ENCODE peak calls at places on chromosomes 16 and 17, in ten cellular contexts. G is GM12865, W is tibial artery, R is Panc1, F is GM23338, Y is heart right ventricle, O is AG10803, S is GM06990, T is heart left ventricle, X is keratinocyte. N is an unnamed sample.

GRCh38 chr16:87847785-87848675 is 21.3 kb downstream of the SLC7A5 start:
- DNase-seq in T (no peak), X (no peak), R (no peak), O (no peak), F (no peak), G (no peak), Y (peak), S (no peak), W (no peak), N (no peak)

GRCh38 chr16:10961231-10961630 is 16.9 kb downstream of the CLEC16A start:
- DNase-seq in Y (no peak), R (no peak), X (no peak), W (peak), F (no peak), G (no peak), S (no peak), O (peak), T (no peak), N (peak)

GRCh38 chr16:72055911-72056310 is 1.6 kb downstream of the HP start:
- DNase-seq in T (no peak), Y (no peak), S (no peak), O (no peak), G (no peak), R (no peak), X (no peak), F (no peak), W (no peak), N (no peak)

GRCh38 chr16:159136-159849 is 6.5 kb upstream of the HBM start:
- DNase-seq in X (no peak), O (no peak), R (no peak), S (no peak), G (no peak), W (no peak), Y (no peak), F (no peak), T (no peak), N (no peak)

GRCh38 chr16:30183961-30184429 is 593 bp downstream of the CORO1A start:
- DNase-seq in S (peak), G (peak), R (no peak), X (no peak), W (no peak), F (peak), Y (peak), O (no peak), T (peak), N (no peak)

GRCh38 chr17:12514596-12514995 is 151.1 kb upstream of the MYOCD start:
- DNase-seq in G (no peak), S (no peak), F (no peak), W (no peak), O (peak), X (no peak), T (no peak), R (no peak), Y (no peak), N (no peak)

GRCh38 chr16:10878644-10879498 is 1.9 kb downstream of the CIITA start:
- DNase-seq in T (peak), X (no peak), O (peak), G (peak), W (peak), Y (peak), F (peak), S (peak), R (no peak), N (peak)

GRCh38 chr17:67608691-67609090 is 109.0 kb upstream of the NOL11 start:
- DNase-seq in R (no peak), S (no peak), W (no peak), Y (no peak), X (peak), T (no peak), O (peak), F (no peak), G (peak), N (peak)

GRCh38 chr17:47635734-47636133 is 14.0 kb upstream of the KPNB1 start:
- DNase-seq in G (no peak), T (no peak), Y (no peak), O (no peak), S (no peak), R (no peak), F (no peak), W (no peak), X (no peak), N (no peak)

DNA sequence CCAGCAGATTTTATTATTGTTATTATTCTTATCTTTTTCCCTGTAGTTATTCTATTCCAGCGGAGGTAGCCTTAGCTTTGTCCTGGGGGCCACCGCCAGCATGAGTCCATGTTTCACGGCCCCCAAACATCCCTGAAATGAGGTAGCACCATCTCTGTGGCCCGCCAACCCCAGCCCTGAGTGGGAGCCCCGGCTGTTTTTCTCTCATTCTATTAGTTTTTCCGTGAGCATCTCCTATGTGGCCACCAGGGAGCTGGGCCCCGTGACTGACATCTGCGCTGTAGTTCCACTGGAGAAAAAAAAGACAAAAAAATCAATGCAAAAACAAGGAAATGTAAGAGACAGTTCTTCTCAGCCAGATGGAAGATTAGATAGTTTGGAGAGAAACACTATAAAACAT is 43.5 kb upstream of the IL34 start:
- DNase-seq in X (no peak), Y (no peak), O (no peak), T (peak), R (no peak), F (no peak), S (no peak), G (no peak), W (no peak), N (no peak)
- TF ChIP-seq CTCF in X (no peak), Y (no peak), O (no peak), T (no peak), R (no peak), F (no peak), S (no peak), G (no peak), W (no peak), N (peak)

GRCh38 chr16:27769561-27770222 is 219.7 kb downstream of the KATNIP start:
- DNase-seq in S (no peak), Y (no peak), T (no peak), G (no peak), X (no peak), F (no peak), R (no peak), W (no peak), O (peak), N (peak)
- H3K4me3 ChIP-seq in S (no peak), Y (no peak), T (no peak), G (no peak), X (no peak), F (no peak), R (no peak), W (no peak), O (no peak), N (no peak)

DNA sequence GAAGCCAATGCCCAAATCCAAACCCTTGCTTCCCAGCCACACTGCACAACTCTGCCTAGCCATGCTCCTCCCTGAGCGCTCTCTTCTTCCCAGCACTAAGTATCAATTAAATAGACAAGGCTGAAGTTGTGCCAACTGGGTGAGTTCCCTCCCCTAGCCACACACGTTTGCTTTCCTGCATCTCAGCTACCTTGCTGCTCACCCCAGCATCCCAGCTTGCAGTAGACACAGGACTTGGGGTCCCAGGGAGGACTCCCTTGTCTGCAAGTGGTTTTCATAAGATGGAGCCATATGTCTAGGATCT is 4.9 kb downstream of the CCDC182 start:
- DNase-seq in F (no peak), X (no peak), W (no peak), G (no peak), Y (no peak), O (no peak), S (no peak), R (no peak), T (no peak), N (no peak)
- TF ChIP-seq CTCF in F (no peak), X (no peak), W (no peak), G (no peak), Y (no peak), O (no peak), S (no peak), R (peak), T (peak), N (no peak)

GRCh38 chr17:79777844-79778503 is at the start of gene CBX2:
- DNase-seq in G (peak), R (no peak), T (peak), F (peak), O (peak), X (no peak), W (peak), S (peak), Y (peak), N (peak)
- H3K4me3 ChIP-seq in G (peak), R (peak), T (peak), F (peak), O (peak), X (peak), W (peak), S (peak), Y (peak), N (peak)

GRCh38 chr17:14779236-14779635 is 478.4 kb downstream of the HS3ST3B1 start:
- DNase-seq in S (no peak), W (no peak), G (no peak), R (no peak), F (peak), T (no peak), O (no peak), Y (no peak), X (no peak), N (no peak)
- TF ChIP-seq CTCF in S (no peak), W (no peak), G (no peak), R (no peak), F (no peak), T (no peak), O (no peak), Y (no peak), X (no peak), N (no peak)

DNA sequence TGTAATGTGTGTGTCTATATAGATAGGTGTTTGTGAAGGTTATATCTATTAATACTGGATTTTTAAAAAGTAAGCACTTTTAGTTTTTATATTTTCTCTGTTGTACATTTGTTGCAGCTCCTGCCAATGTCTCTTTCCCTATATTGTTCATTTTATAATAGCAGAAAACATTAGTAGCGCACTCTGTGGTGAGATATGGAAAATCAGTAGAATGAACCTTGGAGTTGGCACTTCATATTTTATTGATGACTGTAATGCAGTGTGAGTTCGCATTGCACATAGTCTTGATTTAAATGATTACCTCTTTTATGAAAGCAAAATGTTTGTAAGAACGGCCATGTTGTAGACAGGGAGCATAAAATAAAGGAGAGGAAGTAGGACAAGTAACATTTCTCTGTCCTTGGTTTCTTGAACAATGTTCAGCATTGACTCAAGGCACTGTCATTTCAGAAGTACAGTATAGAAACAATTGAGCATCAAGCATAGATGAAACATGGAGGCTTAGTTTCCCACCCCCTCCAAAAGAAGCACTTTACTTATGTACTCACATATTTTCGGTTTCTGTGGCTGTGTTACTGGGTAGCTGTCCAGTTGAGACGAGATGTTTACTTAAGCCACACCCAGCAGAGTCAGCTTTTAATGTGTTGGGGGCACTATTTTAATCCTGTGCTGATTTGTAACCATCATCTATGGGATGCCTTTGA is 74.0 kb downstream of the TANC2 start:
- DNase-seq in Y (no peak), G (peak), W (no peak), X (no peak), F (no peak), T (no peak), S (no peak), O (peak), R (no peak), N (peak)
- H3K4me3 ChIP-seq in Y (no peak), G (no peak), W (no peak), X (no peak), F (no peak), T (peak), S (no peak), O (no peak), R (peak), N (no peak)